ENCODE peak calls at places on chromosomes 7 and 10, in six cellular contexts. R is colonic mucosa, N is left ventricle myocardium inferior, Q is neural progenitor cell, T is pancreas, I is body of pancreas. Y is an unnamed sample.
A peak's percentile ranks its signal among the peaks of the same experiment; 100 is the strongest.

GRCh38 chr7:45007106-45007505 is 7.1 kb downstream of the CCM2 start:
- DNase-seq in R (no peak), N (no peak), Q (no peak), T (no peak), I (no peak), Y (no peak)

GRCh38 chr7:133858311-133858710 is 268.8 kb upstream of the LRGUK start:
- DNase-seq in R (no peak), N (no peak), Q (no peak), T (no peak), I (no peak), Y (no peak)

GRCh38 chr10:124088944-124089343 is 4.5 kb downstream of the CHST15 start:
- DNase-seq in R (no peak), N (no peak), Q (no peak), T (no peak), I (no peak), Y (no peak)

GRCh38 chr7:150406565-150407421 is 27.7 kb downstream of the ZNF775 start:
- DNase-seq in R (peak; percentile 65), N (no peak), Q (no peak), T (no peak), I (peak; percentile 41), Y (no peak)

GRCh38 chr7:51374936-51375335 is 58.3 kb upstream of the COBL start:
- DNase-seq in R (no peak), N (no peak), Q (no peak), T (no peak), I (no peak), Y (no peak)

GRCh38 chr7:51451751-51452465 is 135.3 kb upstream of the COBL start:
- DNase-seq in R (no peak), N (no peak), Q (peak; percentile 72), T (no peak), I (no peak), Y (no peak)

GRCh38 chr10:34698248-34698831 is 116.8 kb downstream of the PARD3 start:
- DNase-seq in R (no peak), N (no peak), Q (no peak), T (no peak), I (no peak), Y (no peak)

GRCh38 chr7:7564323-7564780 is 2.3 kb upstream of the MIOS start:
- DNase-seq in R (no peak), N (no peak), Q (no peak), T (no peak), I (no peak), Y (no peak)

GRCh38 chr10:32379950-32380547 is 33.1 kb upstream of the EPC1 start:
- DNase-seq in R (no peak), N (no peak), Q (peak; percentile 2), T (no peak), I (no peak), Y (no peak)

GRCh38 chr7:99314504-99314903 is 11.2 kb upstream of the ARPC1A start:
- DNase-seq in R (peak; percentile 86), N (no peak), Q (no peak), T (no peak), I (no peak), Y (no peak)

GRCh38 chr7:31043035-31043434 is 9.1 kb upstream of the ADCYAP1R1 start:
- DNase-seq in R (no peak), N (no peak), Q (peak; percentile 96), T (no peak), I (no peak), Y (no peak)

GRCh38 chr7:38748056-38748610 is 117.0 kb upstream of the AMPH start:
- DNase-seq in R (no peak), N (no peak), Q (peak; percentile 23), T (no peak), I (no peak), Y (no peak)

DNA sequence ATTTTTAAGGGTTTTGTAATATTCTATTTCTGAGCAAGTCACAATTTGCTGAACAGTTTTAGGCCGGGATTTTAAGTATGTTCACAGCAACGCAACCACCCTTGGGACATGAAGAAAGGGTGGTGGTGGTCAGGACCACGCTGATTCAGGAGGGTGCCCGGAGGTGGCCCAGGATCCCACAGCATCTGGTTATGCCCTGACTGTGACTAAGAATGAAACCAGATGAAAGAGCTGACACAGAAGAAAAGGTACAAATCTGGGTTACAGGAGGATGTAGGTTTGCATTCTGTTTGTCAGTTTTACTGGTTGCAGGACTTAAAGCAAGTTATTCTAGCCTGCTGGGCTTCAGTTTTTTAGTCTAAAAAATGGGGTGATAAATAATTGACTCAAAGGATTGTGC is 279.7 kb downstream of the CCSER2 start:
- DNase-seq in R (no peak), N (no peak), Q (no peak), T (no peak), I (no peak), Y (no peak)
- H3K27ac ChIP-seq in R (no peak overlapping the region), N (no peak overlapping the region), Q (no peak overlapping the region), T (no peak overlapping the region), I (no peak overlapping the region), Y (no peak overlapping the region)

GRCh38 chr10:4131407-4132215 is 346.6 kb upstream of the KLF6 start:
- DNase-seq in R (no peak), N (no peak), Q (no peak), T (no peak), I (no peak), Y (no peak)
- H3K4me3 ChIP-seq in R (no peak overlapping the region), N (peak overlapping the region; percentile 13), Q (no peak overlapping the region), T (no peak overlapping the region), I (no peak overlapping the region), Y (peak overlapping the region; percentile 13)

DNA sequence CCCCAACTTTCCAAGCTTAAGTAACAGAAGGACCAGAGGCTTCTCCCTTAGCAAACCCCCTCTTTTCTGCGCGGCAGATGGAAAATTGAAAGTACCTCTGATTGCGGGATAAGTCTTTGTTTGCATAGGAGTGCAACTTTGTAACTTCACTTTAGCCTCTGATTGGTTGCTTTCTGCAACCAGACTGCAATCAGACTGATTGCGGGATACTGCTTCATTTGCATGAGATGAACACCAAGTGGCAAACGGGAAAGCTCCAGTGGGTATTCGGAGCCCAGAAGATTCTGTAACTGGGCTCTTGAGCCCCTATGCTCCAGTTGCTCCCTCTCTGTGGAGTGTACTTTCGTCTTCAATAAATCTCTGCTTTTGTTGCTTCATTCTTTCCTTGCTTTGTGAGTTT is 260.6 kb downstream of the BAMBI start:
- DNase-seq in R (no peak), N (no peak), Q (no peak), T (no peak), I (no peak), Y (no peak)
- H3K9me3 ChIP-seq in R (no peaks in the 10 kb centered on the region), N (no peaks in the 10 kb centered on the region), Q (no peaks in the 10 kb centered on the region), T (no peaks in the 10 kb centered on the region), I (no peaks in the 10 kb centered on the region), Y (no peaks in the 10 kb centered on the region)

GRCh38 chr7:138342990-138343389 is 117.1 kb upstream of the TRIM24 start:
- DNase-seq in R (no peak), N (no peak), Q (no peak), T (no peak), I (no peak), Y (no peak)

DNA sequence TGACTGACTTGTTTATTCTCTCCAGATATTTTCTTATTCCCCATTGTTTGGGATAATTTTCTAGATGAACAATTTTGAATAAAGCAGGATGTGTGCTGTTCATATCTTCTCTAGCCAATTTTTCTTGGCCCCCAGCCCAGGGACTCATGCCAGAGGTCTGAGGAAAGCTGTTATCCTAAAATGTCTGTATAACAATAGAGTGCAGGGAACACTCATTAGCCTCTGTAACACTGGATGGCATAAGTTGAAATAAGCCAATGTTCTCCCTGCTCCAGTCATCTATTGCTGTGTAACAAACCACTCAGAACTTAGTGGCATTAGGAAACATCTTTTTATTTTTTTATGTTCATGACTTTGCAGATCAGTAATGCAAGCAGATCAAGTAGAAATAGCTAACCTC is 121.7 kb upstream of the TRIM24 start:
- DNase-seq in R (peak; percentile 40), N (peak; percentile 73), Q (no peak), T (no peak), I (peak; percentile 58), Y (no peak)
- H3K27ac ChIP-seq in R (no peak overlapping the region), N (peak overlapping the region; percentile 43), Q (no peak overlapping the region), T (no peak overlapping the region), I (no peak overlapping the region), Y (no peak overlapping the region)

DNA sequence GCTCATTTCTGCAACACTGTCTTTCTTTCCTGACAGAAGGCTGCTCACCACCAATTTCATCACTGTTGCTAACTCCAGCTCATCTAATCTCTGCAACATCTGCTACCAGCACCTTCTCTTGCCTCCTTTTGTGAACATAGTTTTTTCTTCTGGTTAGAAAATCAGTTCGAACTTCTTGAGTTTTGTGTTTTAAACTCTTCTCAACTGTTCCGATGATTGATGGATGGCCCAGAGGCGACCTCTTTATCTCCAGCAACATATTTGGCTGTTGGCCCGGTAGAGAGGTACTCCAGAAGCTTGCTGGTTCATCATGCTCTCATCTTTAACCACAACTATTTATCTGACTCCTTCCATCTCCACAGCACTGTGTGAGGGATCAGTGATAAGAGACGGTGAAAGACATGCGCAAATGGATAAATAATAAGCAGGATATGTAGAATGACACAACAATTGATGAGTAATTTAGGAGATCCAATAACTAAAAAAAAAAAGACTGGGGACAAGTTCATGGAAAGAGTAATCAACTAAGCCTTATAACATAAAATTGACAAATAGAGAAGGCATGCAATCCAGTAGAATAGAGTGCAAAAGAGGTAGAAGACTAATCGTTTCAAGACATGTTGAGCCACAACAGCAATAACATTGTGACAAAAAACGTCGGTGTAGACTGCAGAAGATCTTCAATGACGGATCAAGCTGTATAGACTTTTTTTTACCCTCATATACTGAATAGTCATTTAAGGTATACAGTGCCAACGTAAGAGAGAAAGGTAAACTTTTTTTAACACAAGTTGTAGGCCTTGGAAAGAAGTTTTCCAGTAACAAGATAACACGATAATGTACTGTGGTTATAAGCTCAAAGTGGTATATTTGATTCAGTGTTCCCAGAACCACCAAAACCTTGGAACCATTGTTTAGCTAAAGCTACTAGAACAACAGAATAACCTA is 152.2 kb downstream of the CRPPA start:
- DNase-seq in R (no peak), N (no peak), Q (no peak), T (no peak), I (no peak), Y (no peak)
- H3K4me3 ChIP-seq in R (no peak overlapping the region), N (no peak overlapping the region), Q (no peak overlapping the region), T (no peak overlapping the region), I (no peak overlapping the region), Y (no peak overlapping the region)

Y was measured in effector memory CD4-positive, alpha-beta T cell.